ENCODE peak calls at places on chromosome 19, in six cellular contexts. One of them, this sample, is unnamed.

GRCh38 chr19:46928951-46929350 is 68.2 kb downstream of the ARHGAP35 start:
- DNase-seq in T follicular helper cell: no peak
- DNase-seq in GM12892: no peak
- DNase-seq in HuH-7.5: no peak
- DNase-seq in cardiac fibroblast: peak
- DNase-seq in heart right ventricle: no peak
- DNase-seq in this sample: no peak

GRCh38 chr19:31436121-31436776 is 87.0 kb upstream of the TSHZ3 start:
- DNase-seq in T follicular helper cell: no peak
- DNase-seq in GM12892: no peak
- DNase-seq in HuH-7.5: no peak
- DNase-seq in heart right ventricle: no peak
- DNase-seq in cardiac fibroblast: peak
- DNase-seq in this sample: no peak

GRCh38 chr19:1211494-1212234 is 6.1 kb downstream of the STK11 start:
- DNase-seq in HuH-7.5: no peak
- DNase-seq in GM12892: no peak
- DNase-seq in cardiac fibroblast: no peak
- DNase-seq in heart right ventricle: peak
- DNase-seq in T follicular helper cell: no peak
- DNase-seq in this sample: peak

GRCh38 chr19:10505583-10506229 is 2.5 kb upstream of the KEAP1 start:
- DNase-seq in GM12892: no peak
- DNase-seq in cardiac fibroblast: peak
- DNase-seq in T follicular helper cell: peak
- DNase-seq in HuH-7.5: peak
- DNase-seq in heart right ventricle: peak
- DNase-seq in this sample: peak

GRCh38 chr19:52889931-52890330 is 7.5 kb downstream of the ZNF320 start:
- DNase-seq in GM12892: no peak
- DNase-seq in HuH-7.5: no peak
- DNase-seq in heart right ventricle: no peak
- DNase-seq in cardiac fibroblast: no peak
- DNase-seq in T follicular helper cell: no peak
- DNase-seq in this sample: no peak

GRCh38 chr19:33390120-33390907 is 16.8 kb downstream of the CEBPG start:
- DNase-seq in T follicular helper cell: no peak
- DNase-seq in cardiac fibroblast: peak
- DNase-seq in HuH-7.5: no peak
- DNase-seq in GM12892: no peak
- DNase-seq in heart right ventricle: peak
- DNase-seq in this sample: peak

GRCh38 chr19:47013041-47013517 is 6.6 kb upstream of the NPAS1 start:
- DNase-seq in T follicular helper cell: peak
- DNase-seq in cardiac fibroblast: peak
- DNase-seq in GM12892: peak
- DNase-seq in HuH-7.5: peak
- DNase-seq in heart right ventricle: peak
- DNase-seq in this sample: peak

GRCh38 chr19:23436944-23437343 is 41.7 kb upstream of the ZNF91 start:
- DNase-seq in heart right ventricle: no peak
- DNase-seq in cardiac fibroblast: no peak
- DNase-seq in GM12892: no peak
- DNase-seq in HuH-7.5: no peak
- DNase-seq in T follicular helper cell: no peak
- DNase-seq in this sample: no peak

GRCh38 chr19:17468302-17469091 is 1.8 kb upstream of the SLC27A1 start:
- DNase-seq in HuH-7.5: no peak
- DNase-seq in cardiac fibroblast: no peak
- DNase-seq in heart right ventricle: peak
- DNase-seq in GM12892: no peak
- DNase-seq in T follicular helper cell: no peak
- DNase-seq in this sample: peak

GRCh38 chr19:13334801-13335481 is 171.3 kb downstream of the CACNA1A start:
- DNase-seq in cardiac fibroblast: no peak
- DNase-seq in GM12892: no peak
- DNase-seq in heart right ventricle: no peak
- DNase-seq in T follicular helper cell: no peak
- DNase-seq in HuH-7.5: no peak
- DNase-seq in this sample: no peak